ENCODE peak calls at places on chromosome 10, in four cellular contexts. A is HCT116; O is naive thymus-derived CD4-positive, alpha-beta T cell; M is left ventricle myocardium inferior. S is an unnamed sample.

GRCh38 chr10:16853809-16854208 is 36.6 kb upstream of the RSU1 start:
- DNase-seq in M (no peak), A (no peak), O (no peak), S (no peak)

GRCh38 chr10:96701265-96701664 is 19.0 kb downstream of the PIK3AP1 start:
- DNase-seq in A (no peak), O (no peak), M (no peak), S (no peak)

GRCh38 chr10:62613429-62613828 is 191.1 kb upstream of the ADO start:
- DNase-seq in O (no peak), A (no peak), M (no peak), S (no peak)

GRCh38 chr10:46550795-46551700 is 5.4 kb downstream of the GPRIN2 start:
- DNase-seq in M (peak; percentile 12), A (no peak), O (no peak), S (no peak)

GRCh38 chr10:110360857-110361474 is 56.2 kb upstream of the SMNDC1 start:
- DNase-seq in O (no peak), A (no peak), M (no peak), S (no peak)

GRCh38 chr10:110488124-110488681 is 9.5 kb upstream of the DUSP5 start:
- DNase-seq in M (no peak), A (no peak), O (no peak), S (no peak)

GRCh38 chr10:62594093-62594520 is 210.4 kb upstream of the ADO start:
- DNase-seq in O (peak; percentile 42), A (peak; percentile 53), M (peak; percentile 54), S (peak; percentile 44)

GRCh38 chr10:110414563-110415309 is 83.0 kb upstream of the DUSP5 start:
- DNase-seq in O (peak; percentile 68), A (peak; percentile 98), M (no peak), S (peak; percentile 87)

GRCh38 chr10:63504145-63504881 is 16.9 kb upstream of the REEP3 start:
- DNase-seq in O (no peak), M (no peak), A (no peak), S (no peak)

GRCh38 chr10:114316744-114317143 is 77.7 kb downstream of the VWA2 start:
- DNase-seq in M (no peak), A (no peak), O (no peak), S (no peak)

GRCh38 chr10:35640951-35641429 is 1.1 kb downstream of the FZD8 start:
- DNase-seq in O (peak; percentile 40), A (peak; percentile 31), M (peak; percentile 63), S (peak; percentile 20)

GRCh38 chr10:93065675-93066543 is 5.3 kb downstream of the CYP26C1 start:
- DNase-seq in M (no peak), O (no peak), A (no peak), S (no peak)

GRCh38 chr10:66929375-66929774 is 3.5 kb downstream of the LRRTM3 start:
- DNase-seq in M (no peak), A (no peak), O (no peak), S (no peak)

GRCh38 chr10:103979530-103979929 is 12.6 kb downstream of the SLK start:
- DNase-seq in O (no peak), A (no peak), M (no peak), S (no peak)

GRCh38 chr10:103983367-103983911 is 16.5 kb downstream of the SLK start:
- DNase-seq in A (no peak), M (no peak), O (peak; percentile 34), S (no peak)

GRCh38 chr10:103985726-103986125 is 18.8 kb downstream of the SLK start:
- DNase-seq in A (no peak), O (no peak), M (no peak), S (no peak)

GRCh38 chr10:103980246-103980906 is 13.4 kb downstream of the SLK start:
- DNase-seq in O (no peak), A (no peak), M (no peak), S (no peak)

DNA sequence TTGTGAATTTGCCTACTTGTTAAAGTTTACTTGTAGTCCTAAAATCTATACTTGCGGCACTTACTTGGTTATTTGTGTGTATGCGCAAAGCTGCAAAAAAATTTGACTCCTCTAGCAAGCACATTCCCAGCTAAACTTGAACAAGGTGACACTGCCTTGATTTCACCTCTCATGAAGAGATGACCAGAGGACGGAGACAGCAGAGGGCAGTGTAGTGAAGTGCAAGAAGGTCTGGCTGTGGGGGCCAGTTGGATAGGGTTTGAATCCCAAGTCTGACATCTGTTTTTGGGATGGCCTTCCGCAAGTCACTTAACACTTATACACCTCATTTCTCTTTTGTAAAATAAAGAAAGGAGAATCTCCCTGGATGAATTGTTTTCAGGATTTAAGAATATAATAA is 15.7 kb downstream of the SLK start:
- DNase-seq in A (peak; percentile 34), M (no peak), O (no peak), S (no peak)
- H3K4me3 ChIP-seq in A (no peak overlapping the region), M (no peak overlapping the region), O (no peak overlapping the region), S (peak overlapping the region; percentile 63)

DNA sequence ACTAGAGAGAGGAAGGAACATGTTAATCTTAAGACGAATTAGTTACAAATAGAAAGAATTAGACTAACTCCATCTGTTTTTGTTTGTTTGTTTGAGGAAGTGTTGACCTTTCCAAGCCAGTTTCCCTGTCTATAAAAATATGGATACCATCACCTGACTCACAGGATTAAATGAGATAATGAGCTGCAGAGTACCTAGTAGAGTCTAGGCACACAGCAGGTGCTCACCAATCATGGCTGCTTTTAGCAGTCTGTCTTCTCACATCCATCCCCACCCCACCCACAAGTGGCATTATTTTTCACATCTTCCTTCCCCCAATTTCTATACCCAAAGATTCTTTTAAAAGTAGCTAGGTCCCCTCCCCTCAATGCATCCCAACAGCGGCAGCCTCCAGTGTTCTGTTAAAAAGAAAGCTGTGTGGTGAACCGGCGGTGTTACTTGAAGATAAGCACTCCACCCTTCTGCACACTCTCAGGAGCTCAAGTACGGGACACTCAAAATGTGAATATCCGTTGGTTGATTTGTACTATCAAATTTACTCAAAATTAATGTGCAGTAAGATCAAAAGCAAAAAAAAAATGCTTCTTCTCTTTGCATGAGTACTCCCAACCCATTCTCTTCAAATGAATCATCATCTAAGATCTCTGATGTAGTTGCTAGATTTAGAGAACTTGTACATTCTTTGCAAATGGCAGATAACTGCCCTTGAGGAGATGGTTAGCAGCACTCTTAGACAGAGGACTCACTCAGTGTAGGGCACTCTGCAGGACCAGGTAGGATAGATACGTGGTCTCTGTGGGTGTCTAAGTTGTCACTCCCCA is 145.4 kb upstream of the ASAH2 start:
- DNase-seq in O (no peak), M (no peak), A (no peak), S (peak; percentile 80)
- H3K4me1 ChIP-seq in O (peaks cover 22% of the 10 kb centered on the region), M (peaks cover 60% of the 10 kb centered on the region), A (peaks cover 25% of the 10 kb centered on the region), S (peaks cover 80% of the 10 kb centered on the region)

GRCh38 chr10:28925154-28925663 is 247.9 kb downstream of the BAMBI start:
- DNase-seq in O (no peak), A (no peak), M (peak; percentile 32), S (no peak)

GRCh38 chr10:28922861-28923260 is 245.5 kb downstream of the BAMBI start:
- DNase-seq in M (no peak), O (no peak), A (no peak), S (no peak)

GRCh38 chr10:28926932-28927331 is 249.6 kb downstream of the BAMBI start:
- DNase-seq in M (no peak), O (no peak), A (no peak), S (no peak)

GRCh38 chr10:28922127-28922526 is 244.8 kb downstream of the BAMBI start:
- DNase-seq in O (no peak), M (no peak), A (no peak), S (no peak)

GRCh38 chr10:28924585-28925153 is 247.3 kb downstream of the BAMBI start:
- DNase-seq in O (no peak), M (no peak), A (no peak), S (no peak)
- H3K4me3 ChIP-seq in O (no peak overlapping the region), M (peak overlapping the region; percentile 52), A (no peak overlapping the region), S (no peak overlapping the region)

GRCh38 chr10:31978158-31978483 is 49.5 kb upstream of the ARHGAP12 start:
- DNase-seq in O (no peak), A (no peak), M (no peak), S (no peak)

GRCh38 chr10:31980471-31980870 is 51.8 kb upstream of the ARHGAP12 start:
- DNase-seq in O (no peak), M (no peak), A (no peak), S (no peak)

GRCh38 chr10:31977440-31978157 is 49.0 kb upstream of the ARHGAP12 start:
- DNase-seq in A (no peak), M (no peak), O (peak; percentile 11), S (no peak)

GRCh38 chr10:31972519-31973041 is 43.9 kb upstream of the ARHGAP12 start:
- DNase-seq in M (no peak), O (no peak), A (no peak), S (no peak)

DNA sequence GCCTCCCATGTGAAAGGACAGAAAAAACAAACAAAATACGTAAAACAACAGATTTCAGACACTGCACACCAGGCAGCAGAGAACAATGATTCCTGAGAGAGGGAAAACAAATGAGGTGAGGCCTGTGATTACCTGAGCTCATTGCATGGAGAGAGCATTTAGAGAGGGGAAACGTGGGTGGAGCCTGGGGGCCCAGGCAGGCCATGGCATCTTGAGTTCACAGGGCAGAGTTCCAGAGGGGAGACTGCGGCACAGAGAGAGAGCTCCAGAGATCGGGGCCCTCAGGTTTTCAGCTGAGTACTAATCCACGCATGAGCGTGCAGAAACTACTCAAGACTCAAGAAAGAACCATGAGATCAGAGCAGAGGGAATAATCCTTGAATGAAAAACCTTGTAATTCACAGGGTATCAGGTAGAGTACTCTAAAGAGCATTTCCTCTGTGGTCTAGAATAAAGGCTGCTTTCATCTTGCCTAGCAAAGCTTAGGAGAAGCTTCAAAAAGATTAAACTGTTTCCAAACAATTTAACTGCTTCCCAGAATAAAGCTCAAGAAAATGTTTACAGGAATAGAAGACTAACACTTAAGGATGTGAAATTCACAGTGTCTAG is 46.6 kb upstream of the ARHGAP12 start:
- DNase-seq in O (peak; percentile 5), M (no peak), A (no peak), S (no peak)
- H3K4me1 ChIP-seq in O (peaks cover 7% of the 10 kb centered on the region), M (no peaks in the 10 kb centered on the region), A (peaks cover 3% of the 10 kb centered on the region), S (peaks cover 10% of the 10 kb centered on the region)

GRCh38 chr10:18367840-18368239 is 227.6 kb downstream of the CACNB2 start:
- DNase-seq in A (no peak), M (no peak), O (no peak), S (no peak)
- H3K4me3 ChIP-seq in A (no peak overlapping the region), M (peak overlapping the region; percentile 42), O (no peak overlapping the region), S (no peak overlapping the region)

GRCh38 chr10:74925716-74926115 is 99.3 kb downstream of the KAT6B start:
- DNase-seq in M (no peak), A (no peak), O (no peak), S (no peak)

GRCh38 chr10:74923556-74923955 is 97.2 kb downstream of the KAT6B start:
- DNase-seq in A (no peak), O (peak; percentile 7), M (no peak), S (peak; percentile 55)

GRCh38 chr10:74921744-74922143 is 95.3 kb downstream of the KAT6B start:
- DNase-seq in O (no peak), M (no peak), A (no peak), S (no peak)

GRCh38 chr10:74924251-74924954 is 98.0 kb downstream of the KAT6B start:
- DNase-seq in O (no peak), M (no peak), A (peak; percentile 57), S (no peak)

DNA sequence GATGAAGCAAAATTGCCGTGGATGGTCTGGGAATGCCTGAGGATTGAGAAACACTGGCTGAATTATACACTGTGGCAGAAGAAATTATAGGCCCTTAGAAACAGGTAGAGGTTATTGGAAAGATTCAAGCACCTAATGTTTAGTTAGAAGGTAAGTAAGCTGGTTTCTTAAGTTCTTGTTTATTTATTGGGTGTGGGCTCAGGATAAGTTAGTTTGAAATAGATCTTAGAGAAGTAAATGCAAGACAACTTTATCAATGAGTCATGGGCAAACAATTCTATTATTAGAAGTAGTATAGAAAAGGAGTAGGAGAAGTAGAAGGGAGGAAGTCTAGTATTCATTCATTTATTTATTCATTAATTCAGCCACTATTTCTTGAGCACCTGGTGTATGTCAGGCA is 96.5 kb downstream of the KAT6B start:
- DNase-seq in A (no peak), M (no peak), O (no peak), S (no peak)
- H3K4me1 ChIP-seq in A (peaks cover 46% of the 10 kb centered on the region), M (peaks cover 77% of the 10 kb centered on the region), O (no peaks in the 10 kb centered on the region), S (no peaks in the 10 kb centered on the region)

S was measured in CD4-positive, CD25-positive, alpha-beta regulatory T cell.